ENCODE peak calls at places on chromosomes 13 and 19, in eight cellular contexts. V, T, W, B, O, L, P and I are unnamed samples.

GRCh38 chr19:4267101-4267900 is 11.8 kb upstream of the SHD start:
- DNase-seq in W (peak), V (peak), P (peak), O (peak), T (peak), B (peak), L (peak), I (peak)

GRCh38 chr13:96532804-96533203 is 442.9 kb downstream of the HS6ST3 start:
- DNase-seq in P (no peak), W (no peak), V (no peak), L (no peak), T (no peak), O (no peak), B (no peak), I (no peak)

GRCh38 chr19:47698631-47699359 is 14.4 kb upstream of the EHD2 start:
- DNase-seq in W (no peak), O (no peak), B (no peak), V (no peak), T (no peak), L (no peak), P (no peak), I (no peak)

GRCh38 chr13:109704771-109705628 is 81.4 kb downstream of the IRS2 start:
- DNase-seq in V (no peak), W (no peak), B (no peak), L (no peak), T (no peak), P (no peak), O (no peak), I (no peak)

GRCh38 chr19:15810335-15810734 is 5.1 kb downstream of the OR10H1 start:
- DNase-seq in P (no peak), B (no peak), O (no peak), W (no peak), T (no peak), V (no peak), L (no peak), I (peak)

GRCh38 chr13:76982051-76982450 is 9.8 kb upstream of the CLN5 start:
- DNase-seq in W (no peak), O (no peak), L (no peak), P (no peak), T (no peak), B (no peak), V (no peak), I (no peak)

GRCh38 chr13:94416454-94417080 is 62.9 kb downstream of the DCT start:
- DNase-seq in O (peak), V (no peak), B (no peak), W (peak), T (peak), L (no peak), P (peak), I (peak)

GRCh38 chr19:13885826-13886365 is 9.0 kb downstream of the NANOS3 start:
- DNase-seq in O (no peak), P (no peak), L (no peak), V (no peak), B (no peak), T (no peak), W (no peak), I (no peak)

GRCh38 chr13:72150502-72150901 is 283.5 kb upstream of the DACH1 start:
- DNase-seq in P (no peak), B (no peak), V (no peak), W (no peak), O (no peak), T (no peak), L (no peak), I (no peak)

GRCh38 chr13:46124531-46124966 is 19.7 kb upstream of the CPB2 start:
- DNase-seq in B (no peak), O (no peak), L (peak), V (no peak), W (no peak), P (no peak), T (no peak), I (no peak)

GRCh38 chr19:14440049-14440448 is 6.9 kb downstream of the PKN1 start:
- DNase-seq in V (peak), W (no peak), P (no peak), O (no peak), B (no peak), L (peak), T (peak), I (no peak)

GRCh38 chr19:12733369-12733896 is 1.1 kb downstream of the TRIR start:
- DNase-seq in T (peak), P (no peak), W (peak), B (peak), L (peak), V (no peak), O (peak), I (peak)

GRCh38 chr13:34412817-34413365 is 529.2 kb upstream of the NBEA start:
- DNase-seq in B (peak), L (no peak), V (no peak), P (no peak), T (no peak), W (no peak), O (peak), I (peak)

GRCh38 chr19:19361075-19361594 is 40.5 kb downstream of the MAU2 start:
- DNase-seq in L (peak), O (peak), T (peak), P (peak), V (peak), B (peak), W (peak), I (peak)

GRCh38 chr13:106103779-106104178 is 431.7 kb downstream of the EFNB2 start:
- DNase-seq in P (no peak), V (no peak), W (no peak), B (no peak), O (peak), L (no peak), T (no peak), I (peak)

GRCh38 chr13:44237276-44237767 is 136.3 kb upstream of the SERP2 start:
- DNase-seq in T (peak), L (no peak), W (no peak), V (no peak), O (peak), B (peak), P (no peak), I (peak)

GRCh38 chr13:110944121-110944967 is 29.5 kb upstream of the ANKRD10 start:
- DNase-seq in B (peak), O (peak), V (no peak), P (no peak), W (peak), L (no peak), T (peak), I (peak)

GRCh38 chr19:54928299-54928698 is 19.0 kb downstream of the NLRP7 start:
- DNase-seq in L (no peak), P (no peak), O (no peak), T (no peak), V (no peak), B (no peak), W (peak), I (peak)

GRCh38 chr19:1251503-1252220 is 3.3 kb downstream of the MIDN start:
- DNase-seq in T (peak), P (no peak), O (no peak), B (peak), L (peak), W (no peak), V (peak), I (peak)